ENCODE peak calls at places on chromosomes 6 and 20, in eight cellular contexts. D is T-helper 2 cell; S is stimulated activated naive CD8-positive, alpha-beta T cell treated with anti-CD3 and anti-CD28 coated beads, Interleukin-15, Interleukin-2, amounts not matched to agents 100 U/mL and 50 U/mL, for 24 hours; K is GM12891; L is H7; J is CD8-positive, alpha-beta T cell; B is EL; F is HTR-8/SVneo. T is an unnamed sample.

GRCh38 chr6:147201885-147202515 is 2.2 kb upstream of the STXBP5 start:
- DNase-seq in D (peak), S (peak), K (no peak), L (peak), J (no peak), B (peak), F (peak), T (no peak)

GRCh38 chr6:137417411-137417810 is 76.8 kb downstream of the OLIG3 start:
- DNase-seq in D (no peak), S (no peak), K (no peak), L (no peak), J (no peak), B (peak), F (no peak), T (no peak)

GRCh38 chr6:47729019-47729418 is 30.6 kb downstream of the ADGRF4 start:
- DNase-seq in D (peak), S (no peak), K (no peak), L (no peak), J (no peak), B (no peak), F (no peak), T (no peak)

GRCh38 chr6:13371421-13372072 is 43.2 kb upstream of the TBC1D7 start:
- DNase-seq in D (no peak), S (no peak), K (no peak), L (no peak), J (no peak), B (no peak), F (no peak), T (no peak)

GRCh38 chr6:12014027-12014872 is 2.1 kb downstream of the HIVEP1 start:
- DNase-seq in D (peak), S (no peak), K (no peak), L (no peak), J (no peak), B (peak), F (peak), T (no peak)

GRCh38 chr6:64680446-64680845 is 1026.6 kb downstream of the EYS start:
- DNase-seq in D (no peak), S (no peak), K (no peak), L (no peak), J (no peak), B (no peak), F (peak), T (no peak)

GRCh38 chr6:50030777-50031562 is 9.2 kb upstream of the DEFB110 start:
- DNase-seq in D (peak), S (no peak), K (no peak), L (peak), J (no peak), B (peak), F (peak), T (no peak)

GRCh38 chr6:44674226-44675155 is 287.0 kb downstream of the CDC5L start:
- DNase-seq in D (no peak), S (no peak), K (no peak), L (no peak), J (no peak), B (no peak), F (no peak), T (no peak)

GRCh38 chr20:41258489-41258888 is 59.0 kb downstream of the ZHX3 start:
- DNase-seq in D (no peak), S (no peak), K (no peak), L (no peak), J (no peak), B (no peak), F (no peak), T (no peak)

GRCh38 chr6:12527339-12527738 is 189.2 kb upstream of the PHACTR1 start:
- DNase-seq in D (peak), S (no peak), K (no peak), L (no peak), J (no peak), B (no peak), F (no peak), T (no peak)

GRCh38 chr6:162123797-162124196 is 603.8 kb downstream of the PRKN start:
- DNase-seq in D (no peak), S (no peak), K (no peak), L (peak), J (no peak), B (no peak), F (peak), T (no peak)

GRCh38 chr6:3664641-3665041 is 86.9 kb downstream of the PXDC1 start:
- DNase-seq in D (no peak), S (no peak), K (no peak), L (no peak), J (no peak), B (no peak), F (no peak), T (no peak)

GRCh38 chr20:19222520-19223040 is 10.1 kb downstream of the SLC24A3 start:
- DNase-seq in D (no peak), S (no peak), K (no peak), L (no peak), J (no peak), B (no peak), F (no peak), T (no peak)

GRCh38 chr6:138728672-138729071 is 44.9 kb upstream of the CCDC28A start:
- DNase-seq in D (no peak), S (no peak), K (no peak), L (no peak), J (no peak), B (no peak), F (no peak), T (no peak)